ENCODE peak calls at places on chromosomes 2 and 18, in five cellular contexts. H is NCI-H2081; F is posterior vena cava; M is activated CD8-positive, alpha-beta memory T cell treated with anti-CD3 and anti-CD28 coated beads for 48 hours; A is DMS53. W is an unnamed sample.

GRCh38 chr2:239544846-239545465 is 144.1 kb upstream of the HDAC4 start:
- DNase-seq in F (peak), H (no peak), M (peak), A (no peak), W (no peak)

GRCh38 chr2:65639156-65639876 is 206.9 kb upstream of the SPRED2 start:
- DNase-seq in A (no peak), M (no peak), H (peak), F (no peak), W (no peak)

GRCh38 chr2:234676859-234677450 is 180.1 kb upstream of the ARL4C start:
- DNase-seq in M (no peak), A (peak), H (peak), F (no peak), W (no peak)

GRCh38 chr2:234179031-234179363 is 128.5 kb downstream of the SPP2 start:
- DNase-seq in M (no peak), A (no peak), F (no peak), H (no peak), W (no peak)

GRCh38 chr2:181438298-181438697 is 18.9 kb upstream of the ITGA4 start:
- DNase-seq in A (peak), H (no peak), M (no peak), F (no peak), W (no peak)

GRCh38 chr18:62863629-62864028 is 148.3 kb downstream of the PHLPP1 start:
- DNase-seq in A (no peak), F (no peak), H (no peak), M (no peak), W (no peak)

GRCh38 chr18:7482342-7482741 is 84.8 kb upstream of the PTPRM start:
- DNase-seq in M (no peak), F (no peak), A (peak), H (no peak), W (no peak)

GRCh38 chr18:58512161-58512581 is 116.7 kb downstream of the ALPK2 start:
- DNase-seq in A (no peak), M (no peak), H (no peak), F (no peak), W (no peak)

GRCh38 chr2:235217814-235218213 is 266.0 kb downstream of the SH3BP4 start:
- DNase-seq in F (no peak), H (no peak), M (no peak), A (no peak), W (no peak)

GRCh38 chr2:68749345-68749744 is 14.7 kb downstream of the ARHGAP25 start:
- DNase-seq in M (no peak), F (no peak), H (no peak), A (no peak), W (no peak)

GRCh38 chr2:15311201-15311882 is 249.8 kb downstream of the NBAS start:
- DNase-seq in H (no peak), F (no peak), M (no peak), A (no peak), W (no peak)

GRCh38 chr2:102514061-102514785 is 41.2 kb downstream of the SLC9A4 start:
- DNase-seq in A (peak), F (no peak), M (no peak), H (no peak), W (no peak)

GRCh38 chr2:173288561-173288960 is 66.1 kb upstream of the CDCA7 start:
- DNase-seq in A (no peak), M (no peak), H (no peak), F (no peak), W (no peak)

GRCh38 chr2:96241227-96241626 is 24.6 kb downstream of the TMEM127 start:
- DNase-seq in A (no peak), F (no peak), H (no peak), M (no peak), W (no peak)

GRCh38 chr2:18883626-18884456 is 294.5 kb upstream of the NT5C1B start:
- DNase-seq in F (no peak), A (peak), H (no peak), M (no peak), W (no peak)

GRCh38 chr2:45840481-45840880 is 189.0 kb downstream of the PRKCE start:
- DNase-seq in A (no peak), M (no peak), F (no peak), H (no peak), W (no peak)

GRCh38 chr2:85911836-85912692 is 23.3 kb upstream of the ST3GAL5 start:
- DNase-seq in F (peak), A (peak), H (no peak), M (no peak), W (no peak)

GRCh38 chr2:27501042-27501441 is 4.4 kb downstream of the GCKR start:
- DNase-seq in H (peak), F (no peak), A (peak), M (no peak), W (no peak)